ENCODE peak calls at places on chromosome 7, in four cellular contexts. A, P, G and M are unnamed samples.

GRCh38 chr7:130084037-130084875 is 13.9 kb downstream of the KLHDC10 start:
- DNase-seq in A (peak; percentile 44), P (peak; percentile 44), G (peak; percentile 14), M (no peak)

GRCh38 chr7:139776486-139777303 is 1.1 kb downstream of the HIPK2 start:
- DNase-seq in A (peak; percentile 31), P (peak; percentile 61), G (peak; percentile 39), M (peak; percentile 36)

GRCh38 chr7:40959955-40960354 is 742.9 kb downstream of the INHBA start:
- DNase-seq in A (no peak), P (no peak), G (no peak), M (no peak)

GRCh38 chr7:48755061-48755555 is 169.2 kb upstream of the CDC14C start:
- DNase-seq in A (no peak), P (no peak), G (no peak), M (no peak)

GRCh38 chr7:72317335-72317734 is 94.8 kb downstream of the CALN1 start:
- DNase-seq in A (no peak), P (no peak), G (no peak), M (no peak)

GRCh38 chr7:101185258-101185839 is 5.3 kb upstream of the NAT16 start:
- DNase-seq in A (peak; percentile 68), P (peak; percentile 42), G (peak; percentile 57), M (no peak)

GRCh38 chr7:114466911-114467310 is 52.3 kb downstream of the FOXP2 start:
- DNase-seq in A (no peak), P (no peak), G (no peak), M (no peak)

GRCh38 chr7:139896288-139896687 is 67.2 kb downstream of the TBXAS1 start:
- DNase-seq in A (no peak), P (no peak), G (no peak), M (no peak)

GRCh38 chr7:43248961-43249807 is 136.7 kb downstream of the HECW1 start:
- DNase-seq in A (peak; percentile 86), P (peak; percentile 23), G (no peak), M (no peak)

GRCh38 chr7:25777969-25778767 is 373.8 kb upstream of the NFE2L3 start:
- DNase-seq in A (no peak), P (no peak), G (no peak), M (no peak)

GRCh38 chr7:74190259-74190658 is 16.1 kb downstream of the EIF4H start:
- DNase-seq in A (no peak), P (no peak), G (no peak), M (no peak)

GRCh38 chr7:47574473-47575328 is 7.2 kb downstream of the TNS3 start:
- DNase-seq in A (peak; percentile 55), P (no peak), G (peak; percentile 74), M (peak; percentile 56)

GRCh38 chr7:116483271-116483942 is 16.1 kb upstream of the CAV2 start:
- DNase-seq in A (no peak), P (no peak), G (no peak), M (no peak)

GRCh38 chr7:86643478-86644281 is at the start of gene GRM3:
- DNase-seq in A (no peak), P (peak; percentile 2), G (no peak), M (no peak)

GRCh38 chr7:82965088-82966036 is 197.3 kb downstream of the PCLO start:
- DNase-seq in A (no peak), P (no peak), G (no peak), M (no peak)

GRCh38 chr7:51226042-51226755 is 90.4 kb downstream of the COBL start:
- DNase-seq in A (no peak), P (no peak), G (no peak), M (no peak)

GRCh38 chr7:103437623-103438022 is 8.4 kb downstream of the SLC26A5 start:
- DNase-seq in A (no peak), P (no peak), G (peak; percentile 85), M (no peak)

GRCh38 chr7:28623863-28624262 is 211.5 kb downstream of the CREB5 start:
- DNase-seq in A (peak; percentile 9), P (no peak), G (no peak), M (no peak)

GRCh38 chr7:44565097-44565794 is 8.5 kb downstream of the DDX56 start:
- DNase-seq in A (peak; percentile 63), P (peak; percentile 78), G (peak; percentile 44), M (no peak)

GRCh38 chr7:107232568-107233090 is 63.8 kb downstream of the HBP1 start:
- DNase-seq in A (no peak), P (no peak), G (no peak), M (no peak)

GRCh38 chr7:96017877-96018276 is 245.5 kb downstream of the DYNC1I1 start:
- DNase-seq in A (no peak), P (no peak), G (no peak), M (no peak)

GRCh38 chr7:28575241-28575643 is 162.9 kb downstream of the CREB5 start:
- DNase-seq in A (no peak), P (no peak), G (no peak), M (no peak)

GRCh38 chr7:64625114-64626082 is 40.5 kb upstream of the ZNF107 start:
- DNase-seq in A (no peak), P (peak; percentile 48), G (no peak), M (no peak)

GRCh38 chr7:47978790-47979144 is 648 bp downstream of the HUS1 start:
- DNase-seq in A (no peak), P (no peak), G (no peak), M (no peak)

GRCh38 chr7:134448359-134449229 is 10.3 kb downstream of the AKR1B1 start:
- DNase-seq in A (peak; percentile 94), P (peak; percentile 88), G (no peak), M (no peak)

GRCh38 chr7:41491752-41492405 is 211.0 kb downstream of the INHBA start:
- DNase-seq in A (no peak), P (no peak), G (no peak), M (no peak)

GRCh38 chr7:108235451-108236061 is 105.4 kb upstream of the LAMB4 start:
- DNase-seq in A (peak; percentile 70), P (peak; percentile 86), G (no peak), M (no peak)

DNA sequence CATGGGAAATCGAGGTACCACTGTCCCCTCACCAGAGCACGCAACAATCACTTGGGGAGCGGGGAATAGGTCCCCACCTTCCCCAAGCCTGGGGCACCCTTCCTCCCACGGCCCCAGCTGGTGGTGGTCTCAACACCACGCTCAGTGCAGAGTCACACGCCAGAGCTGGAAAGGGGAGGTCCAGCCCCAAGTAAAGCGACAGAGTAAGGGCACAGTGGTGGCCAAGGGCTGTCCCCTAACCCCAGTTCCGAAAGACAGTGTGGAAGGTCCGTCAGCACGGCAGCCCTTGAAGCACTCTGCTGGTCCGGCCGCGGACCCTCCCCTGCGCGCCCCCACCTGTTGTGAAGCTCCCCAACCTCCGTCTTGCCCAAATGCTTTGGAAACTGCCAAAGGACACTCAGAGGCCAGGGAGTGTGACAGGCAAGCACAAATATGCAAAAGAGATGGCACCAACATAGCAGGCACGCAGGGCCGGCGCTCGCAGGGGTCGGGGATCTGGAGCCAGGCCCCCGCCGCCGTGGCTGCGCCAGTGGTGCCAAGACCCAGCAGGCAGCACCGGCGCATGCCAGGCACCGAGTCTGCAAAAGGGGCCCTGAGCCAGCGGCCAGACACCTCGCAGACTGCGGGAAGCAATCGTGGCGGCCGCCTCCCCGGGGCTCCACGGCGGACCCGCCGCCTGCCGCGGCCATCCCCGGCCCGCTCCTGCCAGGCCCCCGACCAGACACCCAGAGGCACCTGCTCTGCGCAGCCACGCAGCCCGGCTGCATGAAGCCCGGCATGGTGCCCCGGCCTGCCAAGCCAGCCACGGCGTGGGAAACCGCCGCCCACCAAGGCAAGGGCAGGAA is 51.6 kb upstream of the SRRM3 start:
- DNase-seq in A (no peak), P (no peak), G (no peak), M (no peak)
- TF ChIP-seq CHD4 in A (no peak), P (no peak), G (no peak), M (no peak)

GRCh38 chr7:149856-150636 is 42.3 kb upstream of the FAM20C start:
- DNase-seq in A (no peak), P (no peak), G (no peak), M (no peak)
- TF ChIP-seq CHD4 in A (no peak), P (no peak), G (no peak), M (no peak)

GRCh38 chr7:22350466-22351328 is 6.3 kb downstream of the RAPGEF5 start:
- DNase-seq in A (no peak), P (peak; percentile 92), G (peak; percentile 90), M (peak; percentile 46)

GRCh38 chr7:22351878-22352277 is 5.1 kb downstream of the RAPGEF5 start:
- DNase-seq in A (no peak), P (no peak), G (no peak), M (no peak)

GRCh38 chr7:22346383-22347107 is 10.4 kb downstream of the RAPGEF5 start:
- DNase-seq in A (no peak), P (peak; percentile 41), G (peak; percentile 74), M (no peak)

GRCh38 chr7:22351329-22351692 is 5.6 kb downstream of the RAPGEF5 start:
- DNase-seq in A (no peak), P (no peak), G (peak; percentile 69), M (peak; percentile 66)

GRCh38 chr7:22348379-22348778 is 8.6 kb downstream of the RAPGEF5 start:
- DNase-seq in A (no peak), P (peak; percentile 45), G (no peak), M (no peak)
- TF ChIP-seq CHD4 in A (no peak), P (no peak), G (no peak), M (no peak)

DNA sequence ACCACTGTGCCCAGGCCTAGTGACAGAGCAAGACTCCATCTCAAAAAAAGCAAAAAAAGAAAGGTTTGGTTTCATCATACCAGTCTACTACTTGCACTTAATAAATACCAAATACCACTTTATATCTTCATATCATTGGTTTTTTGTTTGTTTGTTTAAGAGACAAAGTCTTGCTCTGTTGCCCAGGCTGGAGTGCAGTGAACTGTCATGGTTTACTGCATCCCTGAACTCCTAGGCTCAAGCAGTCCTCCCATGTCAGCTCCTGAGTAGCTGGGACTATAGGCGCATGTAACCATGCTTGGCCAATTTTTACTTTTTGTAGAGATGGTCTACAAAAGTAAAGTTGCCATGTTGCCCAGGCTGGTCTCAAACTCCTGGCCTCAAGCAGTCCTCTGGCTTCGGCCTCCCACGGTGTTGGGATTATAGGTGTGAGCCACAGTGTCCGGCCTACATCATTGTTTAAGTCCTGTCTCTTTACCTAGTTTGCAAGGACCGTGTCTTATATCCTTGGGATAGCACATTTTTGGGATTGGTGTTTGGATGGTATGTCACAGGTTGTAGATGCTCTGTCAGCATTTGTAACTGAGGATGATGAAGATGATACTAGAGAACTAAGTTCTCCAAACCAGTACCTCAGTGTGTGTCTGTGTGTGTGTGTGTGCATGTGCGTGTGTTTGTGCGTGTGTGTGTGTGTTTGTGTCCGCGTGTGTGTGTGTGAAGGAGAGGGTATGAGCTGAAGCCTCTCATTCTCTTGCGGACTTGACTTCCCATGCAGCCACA is 9.3 kb downstream of the LMTK2 start:
- DNase-seq in A (no peak), P (no peak), G (no peak), M (no peak)
- TF ChIP-seq CHD4 in A (no peak), P (no peak), G (no peak), M (no peak)

DNA sequence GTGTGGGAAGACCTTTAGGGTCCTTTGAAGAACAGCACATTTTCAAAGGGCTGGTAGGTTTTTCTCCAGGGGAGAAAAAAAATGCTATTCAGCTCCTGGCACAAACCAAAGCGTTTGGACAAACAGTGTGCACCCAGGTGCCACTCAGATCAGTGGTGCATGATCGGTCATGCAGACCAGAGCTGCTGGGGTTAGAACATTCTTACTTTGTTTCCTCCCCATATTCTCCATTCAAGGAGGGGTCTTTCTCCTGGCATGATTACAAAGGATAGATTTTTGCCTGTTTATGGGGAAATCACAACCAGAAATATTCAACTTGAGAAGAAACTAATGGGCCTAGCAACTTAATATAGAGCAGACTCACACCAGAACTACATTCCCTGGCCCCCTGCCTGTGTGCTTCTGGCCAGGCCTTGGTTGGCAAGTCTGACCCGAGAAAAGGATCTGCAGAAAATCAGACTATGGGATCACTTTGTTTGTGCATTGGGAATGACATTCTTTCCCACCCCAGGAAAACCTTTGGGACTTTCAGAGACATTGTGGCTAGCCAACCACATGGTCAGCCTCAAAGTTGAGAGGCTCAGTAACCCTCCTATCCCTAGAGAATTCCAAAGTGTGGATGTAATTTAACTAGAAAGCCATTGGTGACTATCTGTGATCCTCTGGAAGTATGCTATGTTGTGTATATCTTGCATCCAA is 82.3 kb upstream of the FGL2 start:
- DNase-seq in A (no peak), P (no peak), G (no peak), M (no peak)
- TF ChIP-seq CHD4 in A (no peak), P (no peak), G (no peak), M (no peak)